ENCODE peak calls at places on chromosome 13, in six cellular contexts. V is amniotic stem cell, X is fibroblast of pulmonary artery, D is IMR-90, I is left lobe of liver, F is lower leg skin. A is an unnamed sample.

GRCh38 chr13:78382946-78383542 is 220.3 kb downstream of the POU4F1 start:
- DNase-seq in V (no peak), X (peak; percentile 22), D (no peak), I (no peak), F (no peak), A (no peak)

GRCh38 chr13:64276232-64276631 is 2860.6 kb upstream of the PCDH20 start:
- DNase-seq in V (no peak), X (no peak), D (no peak), I (no peak), F (no peak), A (no peak)

GRCh38 chr13:91369432-91369831 is 21.9 kb downstream of the MIR17HG start:
- DNase-seq in V (no peak), X (peak; percentile 73), D (peak; percentile 28), I (no peak), F (no peak), A (no peak)

GRCh38 chr13:71964491-71965108 is 97.6 kb upstream of the DACH1 start:
- DNase-seq in V (no peak), X (no peak), D (no peak), I (no peak), F (no peak), A (no peak)

GRCh38 chr13:69619651-69620050 is 488.0 kb upstream of the ATXN8OS start:
- DNase-seq in V (no peak), X (no peak), D (no peak), I (no peak), F (no peak), A (no peak)

GRCh38 chr13:80685942-80686341 is 345.0 kb upstream of the SPRY2 start:
- DNase-seq in V (no peak), X (no peak), D (no peak), I (no peak), F (no peak), A (no peak)

GRCh38 chr13:98751397-98752110 is 918 bp downstream of the SLC15A1 start:
- DNase-seq in V (no peak), X (peak; percentile 27), D (peak; percentile 5), I (peak; percentile 71), F (no peak), A (no peak)

GRCh38 chr13:114248011-114248410 is 13.3 kb downstream of the CDC16 start:
- DNase-seq in V (no peak), X (no peak), D (peak; percentile 54), I (no peak), F (no peak), A (no peak)

GRCh38 chr13:95834134-95834765 is 157.3 kb downstream of the DNAJC3 start:
- DNase-seq in V (peak; percentile 23), X (peak; percentile 77), D (peak; percentile 57), I (peak; percentile 62), F (peak; percentile 39), A (peak; percentile 22)

GRCh38 chr13:97307096-97307495 is 85.0 kb downstream of the MBNL2 start:
- DNase-seq in V (no peak), X (no peak), D (no peak), I (no peak), F (no peak), A (no peak)

GRCh38 chr13:40668335-40668734 is 1.9 kb upstream of the FOXO1 start:
- DNase-seq in V (no peak), X (no peak), D (no peak), I (no peak), F (peak; percentile 78), A (no peak)

GRCh38 chr13:32022292-32022691 is 9.3 kb upstream of the FRY start:
- DNase-seq in V (no peak), X (no peak), D (no peak), I (no peak), F (no peak), A (no peak)

GRCh38 chr13:97026759-97027555 is 32.7 kb upstream of the OXGR1 start:
- DNase-seq in V (no peak), X (peak; percentile 68), D (no peak), I (no peak), F (no peak), A (no peak)

GRCh38 chr13:82803341-82803740 is 1078.9 kb downstream of the SLITRK1 start:
- DNase-seq in V (no peak), X (peak; percentile 26), D (no peak), I (no peak), F (no peak), A (no peak)

GRCh38 chr13:113882266-113882627 is 18.4 kb upstream of the GAS6 start:
- DNase-seq in V (no peak), X (no peak), D (no peak), I (no peak), F (peak; percentile 33), A (no peak)

GRCh38 chr13:110407531-110407930 is 100.4 kb downstream of the COL4A2 start:
- DNase-seq in V (no peak), X (no peak), D (no peak), I (no peak), F (no peak), A (no peak)

GRCh38 chr13:101941095-101941777 is 460.6 kb downstream of the FGF14 start:
- DNase-seq in V (no peak), X (peak; percentile 3), D (peak; percentile 2), I (peak; percentile 52), F (no peak), A (no peak)

GRCh38 chr13:90553167-90553566 is 794.3 kb upstream of the MIR17HG start:
- DNase-seq in V (no peak), X (no peak), D (no peak), I (no peak), F (no peak), A (no peak)

GRCh38 chr13:70249332-70250064 is 141.2 kb upstream of the KLHL1 start:
- DNase-seq in V (no peak), X (peak; percentile 50), D (no peak), I (no peak), F (no peak), A (no peak)

GRCh38 chr13:110630566-110631119 is 15.3 kb downstream of the NAXD start:
- DNase-seq in V (no peak), X (peak; percentile 40), D (no peak), I (no peak), F (no peak), A (no peak)

GRCh38 chr13:38763446-38764381 is 76.8 kb downstream of the FREM2 start:
- DNase-seq in V (peak; percentile 1), X (peak; percentile 60), D (peak; percentile 33), I (no peak), F (no peak), A (peak; percentile 7)

GRCh38 chr13:23790591-23791170 is 98.5 kb downstream of the MIPEP start:
- DNase-seq in V (no peak), X (peak; percentile 85), D (peak; percentile 82), I (no peak), F (no peak), A (no peak)